ENCODE peak calls at places on chromosomes 11 and 22, in four cellular contexts. E is body of pancreas, N is stomach, B is AG04450. J is an unnamed sample.

GRCh38 chr22:49307870-49308269 is 519.8 kb downstream of the BRD1 start:
- DNase-seq in E (no peak), B (no peak), N (peak), J (no peak)

GRCh38 chr22:37019309-37020191 is at the start of the genes MPST and TST:
- DNase-seq in N (peak), E (peak), B (no peak), J (peak)

GRCh38 chr11:64353101-64353738 is 5.7 kb upstream of the RPS6KA4 start:
- DNase-seq in E (no peak), B (no peak), N (no peak), J (no peak)

GRCh38 chr11:8297781-8298440 is 34.2 kb upstream of the LMO1 start:
- DNase-seq in B (no peak), N (peak), E (no peak), J (no peak)

GRCh38 chr11:77471520-77472234 is 2.2 kb downstream of the PAK1 start:
- DNase-seq in B (no peak), E (peak), N (peak), J (no peak)

GRCh38 chr11:134015541-134015940 is 53.3 kb upstream of the JAM3 start:
- DNase-seq in E (no peak), N (no peak), B (no peak), J (no peak)

GRCh38 chr11:65788801-65789200 is 1.9 kb downstream of the OVOL1 start:
- DNase-seq in N (no peak), B (no peak), E (no peak), J (no peak)

GRCh38 chr11:65653229-65654225 is 9.2 kb downstream of the RELA start:
- DNase-seq in E (peak), B (no peak), N (peak), J (peak)

GRCh38 chr11:34438529-34439507 is at the start of gene CAT:
- DNase-seq in E (peak), N (peak), B (peak), J (peak)

GRCh38 chr11:65574963-65575567 is 788 bp upstream of the EHBP1L1 start:
- DNase-seq in B (no peak), N (peak), E (peak), J (no peak)

GRCh38 chr22:37167981-37168647 is 18.4 kb upstream of the IL2RB start:
- DNase-seq in E (no peak), N (no peak), B (no peak), J (no peak)

GRCh38 chr11:103051158-103051801 is 40.7 kb downstream of the DCUN1D5 start:
- DNase-seq in E (no peak), B (no peak), N (no peak), J (no peak)

GRCh38 chr11:67367014-67367835 is 6.2 kb downstream of the CLCF1 start:
- DNase-seq in N (no peak), B (no peak), E (no peak), J (no peak)

GRCh38 chr11:47593934-47594855 is at the start of gene C1QTNF4:
- DNase-seq in N (no peak), E (no peak), B (no peak), J (no peak)
- H3K4me3 ChIP-seq in N (peak), E (no peak), B (peak), J (no peak)

GRCh38 chr11:120168960-120169681 is 31.2 kb upstream of the TRIM29 start:
- DNase-seq in E (peak), N (peak), B (no peak), J (peak)
- H3K4me3 ChIP-seq in E (peak), N (peak), B (peak), J (no peak)

DNA sequence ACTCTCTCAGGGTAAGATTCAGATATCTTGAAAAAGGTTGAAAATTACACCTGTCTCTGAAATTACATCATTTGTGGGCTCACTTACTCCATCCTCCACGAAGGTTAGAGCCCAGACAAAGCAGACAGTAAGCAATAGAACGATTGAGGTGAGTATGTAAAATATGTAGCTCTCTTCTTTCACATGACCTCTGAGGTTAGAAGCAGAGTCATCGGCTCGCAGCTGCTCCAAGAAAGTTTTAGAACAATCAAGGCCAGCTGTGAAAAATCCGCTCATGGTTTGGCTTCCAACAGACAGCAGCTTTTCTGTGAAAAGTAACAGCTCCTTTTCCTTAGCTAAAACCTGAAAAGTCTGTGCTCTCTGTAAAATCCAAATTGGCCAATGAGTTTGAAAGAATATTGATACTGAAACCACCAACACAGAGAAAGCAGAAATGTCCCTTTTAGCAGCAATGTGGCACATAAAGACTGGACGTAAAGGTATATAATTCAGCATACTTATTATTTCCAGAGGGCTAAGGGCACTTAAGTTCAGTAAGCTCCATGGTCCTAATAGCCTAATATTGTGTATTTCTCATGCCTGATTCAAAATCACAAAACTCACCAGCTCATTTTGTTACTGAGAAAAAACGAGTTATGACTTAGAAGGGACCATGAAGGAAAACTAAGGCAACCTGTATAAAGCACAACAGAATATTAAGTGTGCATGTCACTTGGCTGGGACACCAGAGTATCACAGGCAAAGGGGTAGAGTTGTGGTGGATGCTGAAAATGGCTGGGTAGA is 78.2 kb downstream of the FAM76B start:
- DNase-seq in B (no peak), E (no peak), N (no peak), J (no peak)
- H3K4me3 ChIP-seq in B (no peak), E (no peak), N (no peak), J (no peak)

DNA sequence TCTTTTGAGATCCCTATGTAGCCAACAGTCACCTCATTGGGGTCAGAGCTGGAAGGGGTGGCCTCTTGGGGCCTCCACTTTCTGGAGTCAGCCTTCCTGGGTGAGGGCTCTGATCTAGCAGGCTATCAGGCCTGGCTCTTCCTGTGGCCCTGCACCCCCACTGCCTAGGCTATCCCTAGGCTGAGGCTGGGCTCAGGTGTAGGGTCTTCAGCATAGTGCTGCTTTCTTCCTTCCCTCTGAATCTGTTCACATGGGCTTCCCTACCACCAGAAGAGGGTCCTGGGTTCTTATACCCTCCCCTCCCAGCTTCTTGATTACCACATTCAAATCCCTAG is 456 bp upstream of the SPI1 start:
- DNase-seq in E (no peak), B (no peak), N (no peak), J (no peak)
- H3K4me3 ChIP-seq in E (no peak), B (no peak), N (no peak), J (no peak)

GRCh38 chr11:12678991-12679390 is 4.8 kb downstream of the TEAD1 start:
- DNase-seq in B (no peak), E (no peak), N (no peak), J (no peak)

GRCh38 chr11:12679471-12679870 is 5.2 kb downstream of the TEAD1 start:
- DNase-seq in E (no peak), B (no peak), N (no peak), J (no peak)

GRCh38 chr11:12677131-12677530 is 2.9 kb downstream of the TEAD1 start:
- DNase-seq in N (no peak), E (no peak), B (no peak), J (no peak)

GRCh38 chr11:12675951-12676711 is 1.9 kb downstream of the TEAD1 start:
- DNase-seq in B (no peak), N (no peak), E (no peak), J (no peak)

DNA sequence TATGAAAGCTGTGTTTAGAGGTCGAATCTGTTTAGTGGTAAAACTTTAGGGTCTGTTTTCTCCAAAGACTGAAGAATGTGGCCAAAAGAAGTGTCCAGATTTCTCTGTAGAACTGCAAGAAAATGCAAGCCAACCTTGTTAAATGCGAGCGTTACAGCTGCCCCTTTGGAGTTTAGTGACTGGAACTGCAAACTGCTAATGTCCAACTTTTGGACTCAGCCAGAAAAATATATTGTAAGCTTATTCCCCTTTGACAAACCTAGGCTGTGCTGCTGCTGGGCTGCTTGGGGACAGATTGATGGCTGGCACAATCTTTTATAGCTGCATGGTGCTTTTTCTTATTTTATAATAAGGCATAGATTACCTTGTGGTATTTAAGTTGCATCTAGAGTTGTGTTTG is 3.9 kb downstream of the TEAD1 start:
- DNase-seq in B (no peak), N (no peak), E (no peak), J (no peak)
- H3K4me3 ChIP-seq in B (peak), N (peak), E (no peak), J (no peak)

GRCh38 chr11:35997908-35998307 is 54.0 kb downstream of the LDLRAD3 start:
- DNase-seq in B (no peak), E (no peak), N (no peak), J (no peak)
- H3K4me3 ChIP-seq in B (no peak), E (no peak), N (no peak), J (no peak)

DNA sequence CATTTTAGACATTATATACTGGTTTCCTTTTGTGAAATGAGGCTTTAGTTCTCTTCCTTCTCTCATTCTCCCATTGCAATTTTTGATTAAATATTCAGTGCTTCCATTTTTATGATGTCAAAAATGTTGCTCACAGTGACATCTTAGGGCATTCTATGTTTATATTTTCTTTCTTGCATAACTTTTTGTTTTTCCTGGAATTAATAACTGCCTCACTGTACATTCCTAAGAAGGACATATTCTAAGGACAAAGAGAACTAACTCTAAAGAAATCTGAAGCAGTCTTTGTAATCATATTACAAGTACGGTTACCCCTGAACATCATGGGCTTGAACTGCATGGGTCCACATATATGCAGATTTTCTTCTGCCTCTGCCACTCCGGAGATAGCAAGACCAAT is 25.8 kb upstream of the P2RY6 start:
- DNase-seq in E (no peak), B (no peak), N (no peak), J (no peak)
- H3K4me3 ChIP-seq in E (no peak), B (no peak), N (no peak), J (no peak)

GRCh38 chr11:83972536-83972935 is 686.4 kb upstream of the CCDC90B start:
- DNase-seq in B (no peak), E (no peak), N (no peak), J (no peak)
- H3K4me3 ChIP-seq in B (no peak), E (no peak), N (no peak), J (no peak)

GRCh38 chr11:11318961-11319360 is 34.1 kb downstream of the CSNK2A3 start:
- DNase-seq in E (peak), B (no peak), N (no peak), J (no peak)

GRCh38 chr11:11329062-11329806 is 23.8 kb downstream of the CSNK2A3 start:
- DNase-seq in B (no peak), N (no peak), E (no peak), J (no peak)

GRCh38 chr11:11318479-11318878 is 34.6 kb downstream of the CSNK2A3 start:
- DNase-seq in E (no peak), N (no peak), B (no peak), J (no peak)

GRCh38 chr11:11320820-11321219 is 32.2 kb downstream of the CSNK2A3 start:
- DNase-seq in E (no peak), N (no peak), B (no peak), J (no peak)

DNA sequence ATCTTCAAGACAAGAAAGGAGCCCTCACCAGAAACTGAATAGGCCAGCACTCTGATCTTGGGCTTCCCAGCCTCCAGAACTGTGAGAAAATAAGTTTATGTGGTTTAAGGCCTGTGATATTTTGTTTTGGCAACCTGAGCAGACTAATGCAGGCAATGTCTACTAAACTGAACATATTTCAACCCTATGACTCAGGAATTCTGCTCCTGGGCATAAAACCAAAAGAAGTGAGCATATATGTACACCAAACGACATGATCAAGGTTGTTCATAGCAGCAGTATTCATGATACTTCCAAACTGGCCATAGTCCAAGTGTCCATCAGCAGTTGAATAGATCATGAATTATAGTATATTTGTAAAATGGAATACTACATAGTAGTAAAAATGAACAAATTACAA is 29.0 kb downstream of the CSNK2A3 start:
- DNase-seq in E (no peak), B (no peak), N (no peak), J (no peak)
- H3K4me3 ChIP-seq in E (no peak), B (no peak), N (no peak), J (no peak)